ENCODE peak calls at places on chromosome 15, in five cellular contexts. N, S, T, B and K are unnamed samples.

GRCh38 chr15:93035953-93036810 is 52.8 kb downstream of the RGMA start:
- DNase-seq in B (peak), S (peak), T (peak), N (peak), K (no peak)

GRCh38 chr15:50854594-50855490 is 53.6 kb upstream of the AP4E1 start:
- DNase-seq in S (no peak), N (peak), T (no peak), B (peak), K (peak)

GRCh38 chr15:81256916-81257315 is 60.2 kb downstream of the IL16 start:
- DNase-seq in N (peak), T (peak), S (no peak), B (peak), K (peak)

GRCh38 chr15:25787855-25788521 is 75.1 kb downstream of the ATP10A start:
- DNase-seq in N (no peak), T (no peak), B (peak), S (no peak), K (no peak)

GRCh38 chr15:38873151-38873550 is 308.5 kb upstream of the RASGRP1 start:
- DNase-seq in S (no peak), N (no peak), B (no peak), T (no peak), K (no peak)

GRCh38 chr15:35692256-35692867 is 146.4 kb upstream of the DPH6 start:
- DNase-seq in N (peak), T (no peak), S (no peak), B (no peak), K (no peak)

GRCh38 chr15:34367128-34368081 is at the start of gene LPCAT4:
- DNase-seq in S (peak), B (peak), N (peak), T (peak), K (peak)

GRCh38 chr15:29690765-29691475 is 131.3 kb downstream of the TJP1 start:
- DNase-seq in S (no peak), B (no peak), N (peak), T (no peak), K (peak)

GRCh38 chr15:41746802-41747201 is 27.5 kb upstream of the MAPKBP1 start:
- DNase-seq in N (peak), B (no peak), S (no peak), T (no peak), K (peak)

GRCh38 chr15:28001641-28002040 is 97.5 kb downstream of the OCA2 start:
- DNase-seq in S (no peak), T (no peak), B (no peak), N (no peak), K (no peak)

GRCh38 chr15:40313531-40314398 is 6.0 kb upstream of the PLCB2 start:
- DNase-seq in N (no peak), T (peak), B (peak), S (peak), K (peak)